ENCODE peak calls at places on chromosomes 16 and 17, in nine cellular contexts. One of them, this sample, is unnamed.

GRCh38 chr16:2895813-2896212 is 12.8 kb downstream of the FLYWCH2 start:
- DNase-seq in thyroid gland: no peak
- DNase-seq in K562: no peak
- DNase-seq in PC-3: no peak
- DNase-seq in body of pancreas: no peak
- DNase-seq in WTC11: no peak
- DNase-seq in glutamatergic neuron: no peak
- DNase-seq in lower leg skin: no peak
- DNase-seq in DND-41: no peak
- DNase-seq in this sample: no peak

GRCh38 chr17:43851744-43852143 is 4.8 kb downstream of the CD300LG start:
- DNase-seq in thyroid gland: no peak
- DNase-seq in K562: peak; percentile 21
- DNase-seq in PC-3: no peak
- DNase-seq in body of pancreas: no peak
- DNase-seq in WTC11: no peak
- DNase-seq in glutamatergic neuron: no peak
- DNase-seq in lower leg skin: no peak
- DNase-seq in DND-41: no peak
- DNase-seq in this sample: no peak

GRCh38 chr17:32976131-32976530 is 15.5 kb upstream of the SPACA3 start:
- DNase-seq in thyroid gland: no peak
- DNase-seq in K562: no peak
- DNase-seq in PC-3: no peak
- DNase-seq in body of pancreas: peak; percentile 65
- DNase-seq in WTC11: no peak
- DNase-seq in glutamatergic neuron: no peak
- DNase-seq in lower leg skin: peak; percentile 21
- DNase-seq in DND-41: no peak
- DNase-seq in this sample: no peak

GRCh38 chr16:11497851-11498289 is 88.8 kb downstream of the LITAF start:
- DNase-seq in thyroid gland: peak; percentile 49
- DNase-seq in K562: peak; percentile 43
- DNase-seq in PC-3: no peak
- DNase-seq in body of pancreas: no peak
- DNase-seq in WTC11: no peak
- DNase-seq in glutamatergic neuron: no peak
- DNase-seq in lower leg skin: no peak
- DNase-seq in DND-41: peak; percentile 16
- DNase-seq in this sample: no peak

GRCh38 chr16:78762222-78762621 is 662.8 kb downstream of the WWOX start:
- DNase-seq in thyroid gland: no peak
- DNase-seq in K562: no peak
- DNase-seq in PC-3: no peak
- DNase-seq in body of pancreas: no peak
- DNase-seq in WTC11: no peak
- DNase-seq in glutamatergic neuron: no peak
- DNase-seq in lower leg skin: no peak
- DNase-seq in DND-41: no peak
- DNase-seq in this sample: no peak

GRCh38 chr16:20744922-20745440 is 3.4 kb upstream of the THUMPD1 start:
- DNase-seq in thyroid gland: no peak
- DNase-seq in K562: peak; percentile 89
- DNase-seq in PC-3: no peak
- DNase-seq in body of pancreas: no peak
- DNase-seq in WTC11: no peak
- DNase-seq in glutamatergic neuron: no peak
- DNase-seq in lower leg skin: no peak
- DNase-seq in DND-41: no peak
- DNase-seq in this sample: no peak

GRCh38 chr17:76734080-76734840 is 2.9 kb downstream of the SRSF2 start:
- DNase-seq in thyroid gland: no peak
- DNase-seq in K562: peak; percentile 47
- DNase-seq in PC-3: no peak
- DNase-seq in body of pancreas: no peak
- DNase-seq in WTC11: no peak
- DNase-seq in glutamatergic neuron: no peak
- DNase-seq in lower leg skin: no peak
- DNase-seq in DND-41: peak; percentile 34
- DNase-seq in this sample: no peak

GRCh38 chr16:67927131-67927941 is 4.3 kb downstream of the CTRL start:
- DNase-seq in thyroid gland: no peak
- DNase-seq in K562: no peak
- DNase-seq in PC-3: no peak
- DNase-seq in body of pancreas: peak; percentile 55
- DNase-seq in WTC11: no peak
- DNase-seq in glutamatergic neuron: no peak
- DNase-seq in lower leg skin: no peak
- DNase-seq in DND-41: no peak
- DNase-seq in this sample: no peak

GRCh38 chr16:17368951-17369350 is 101.8 kb downstream of the XYLT1 start:
- DNase-seq in thyroid gland: no peak
- DNase-seq in K562: no peak
- DNase-seq in PC-3: no peak
- DNase-seq in body of pancreas: no peak
- DNase-seq in WTC11: no peak
- DNase-seq in glutamatergic neuron: no peak
- DNase-seq in lower leg skin: no peak
- DNase-seq in DND-41: no peak
- DNase-seq in this sample: no peak

GRCh38 chr17:7405882-7406825 is 1.5 kb upstream of the NLGN2 start:
- DNase-seq in thyroid gland: no peak
- DNase-seq in K562: no peak
- DNase-seq in PC-3: no peak
- DNase-seq in body of pancreas: no peak
- DNase-seq in WTC11: no peak
- DNase-seq in glutamatergic neuron: peak; percentile 35
- DNase-seq in lower leg skin: no peak
- DNase-seq in DND-41: no peak
- DNase-seq in this sample: no peak

GRCh38 chr17:30005709-30006320 is 64.4 kb downstream of the EFCAB5 start:
- DNase-seq in thyroid gland: no peak
- DNase-seq in K562: peak; percentile 19
- DNase-seq in PC-3: peak; percentile 25
- DNase-seq in body of pancreas: no peak
- DNase-seq in WTC11: no peak
- DNase-seq in glutamatergic neuron: no peak
- DNase-seq in lower leg skin: no peak
- DNase-seq in DND-41: no peak
- DNase-seq in this sample: no peak

GRCh38 chr17:29149431-29150064 is 30.6 kb downstream of the MYO18A start:
- DNase-seq in thyroid gland: peak; percentile 37
- DNase-seq in K562: no peak
- DNase-seq in PC-3: no peak
- DNase-seq in body of pancreas: no peak
- DNase-seq in WTC11: no peak
- DNase-seq in glutamatergic neuron: peak; percentile 76
- DNase-seq in lower leg skin: no peak
- DNase-seq in DND-41: no peak
- DNase-seq in this sample: peak; percentile 70

GRCh38 chr17:7586673-7587419 is 3.0 kb downstream of the SOX15 start:
- DNase-seq in thyroid gland: no peak
- DNase-seq in K562: peak; percentile 87
- DNase-seq in PC-3: peak; percentile 19
- DNase-seq in body of pancreas: no peak
- DNase-seq in WTC11: peak; percentile 45
- DNase-seq in glutamatergic neuron: no peak
- DNase-seq in lower leg skin: no peak
- DNase-seq in DND-41: no peak
- DNase-seq in this sample: no peak

GRCh38 chr17:42472709-42473521 is 14.2 kb downstream of the ATP6V0A1 start:
- DNase-seq in thyroid gland: no peak
- DNase-seq in K562: no peak
- DNase-seq in PC-3: no peak
- DNase-seq in body of pancreas: no peak
- DNase-seq in WTC11: no peak
- DNase-seq in glutamatergic neuron: no peak
- DNase-seq in lower leg skin: no peak
- DNase-seq in DND-41: no peak
- DNase-seq in this sample: no peak

GRCh38 chr16:54488729-54489128 is 202.1 kb upstream of the IRX3 start:
- DNase-seq in thyroid gland: no peak
- DNase-seq in K562: no peak
- DNase-seq in PC-3: no peak
- DNase-seq in body of pancreas: no peak
- DNase-seq in WTC11: no peak
- DNase-seq in glutamatergic neuron: no peak
- DNase-seq in lower leg skin: no peak
- DNase-seq in DND-41: no peak
- DNase-seq in this sample: no peak

GRCh38 chr17:55458977-55459376 is 37.3 kb upstream of the MMD start:
- DNase-seq in thyroid gland: no peak
- DNase-seq in K562: no peak
- DNase-seq in PC-3: peak; percentile 95
- DNase-seq in body of pancreas: no peak
- DNase-seq in WTC11: no peak
- DNase-seq in glutamatergic neuron: no peak
- DNase-seq in lower leg skin: no peak
- DNase-seq in DND-41: no peak
- DNase-seq in this sample: peak; percentile 48

GRCh38 chr16:76222853-76223252 is 54.3 kb upstream of the CNTNAP4 start:
- DNase-seq in thyroid gland: no peak
- DNase-seq in K562: no peak
- DNase-seq in PC-3: no peak
- DNase-seq in body of pancreas: no peak
- DNase-seq in WTC11: no peak
- DNase-seq in glutamatergic neuron: no peak
- DNase-seq in lower leg skin: no peak
- DNase-seq in DND-41: no peak
- DNase-seq in this sample: no peak

GRCh38 chr16:53502331-53503269 is at the start of gene AKTIP:
- DNase-seq in thyroid gland: peak; percentile 80
- DNase-seq in K562: peak; percentile 22
- DNase-seq in PC-3: peak; percentile 54
- DNase-seq in body of pancreas: peak; percentile 85
- DNase-seq in WTC11: peak; percentile 67
- DNase-seq in glutamatergic neuron: peak; percentile 44
- DNase-seq in lower leg skin: peak; percentile 93
- DNase-seq in DND-41: peak; percentile 25
- DNase-seq in this sample: peak; percentile 67

GRCh38 chr17:81252336-81253329 is 13.5 kb downstream of the NDUFAF8 start:
- DNase-seq in thyroid gland: no peak
- DNase-seq in K562: no peak
- DNase-seq in PC-3: no peak
- DNase-seq in body of pancreas: no peak
- DNase-seq in WTC11: no peak
- DNase-seq in glutamatergic neuron: peak; percentile 43
- DNase-seq in lower leg skin: no peak
- DNase-seq in DND-41: no peak
- DNase-seq in this sample: no peak

GRCh38 chr16:75340715-75341500 is 89.5 kb upstream of the BCAR1 start:
- DNase-seq in thyroid gland: no peak
- DNase-seq in K562: no peak
- DNase-seq in PC-3: peak; percentile 21
- DNase-seq in body of pancreas: no peak
- DNase-seq in WTC11: no peak
- DNase-seq in glutamatergic neuron: no peak
- DNase-seq in lower leg skin: no peak
- DNase-seq in DND-41: no peak
- DNase-seq in this sample: no peak

GRCh38 chr16:11149011-11149616 is 106.9 kb downstream of the SOCS1 start:
- DNase-seq in thyroid gland: no peak
- DNase-seq in K562: peak; percentile 92
- DNase-seq in PC-3: no peak
- DNase-seq in body of pancreas: no peak
- DNase-seq in WTC11: no peak
- DNase-seq in glutamatergic neuron: peak; percentile 72
- DNase-seq in lower leg skin: no peak
- DNase-seq in DND-41: no peak
- DNase-seq in this sample: no peak

GRCh38 chr17:74118504-74118903 is 85.0 kb upstream of the RPL38 start:
- DNase-seq in thyroid gland: no peak
- DNase-seq in K562: no peak
- DNase-seq in PC-3: no peak
- DNase-seq in body of pancreas: no peak
- DNase-seq in WTC11: peak; percentile 79
- DNase-seq in glutamatergic neuron: peak; percentile 70
- DNase-seq in lower leg skin: peak; percentile 76
- DNase-seq in DND-41: no peak
- DNase-seq in this sample: no peak
- TF ChIP-seq CTCF in thyroid gland: no peak
- TF ChIP-seq CTCF in K562: peak; percentile 23
- TF ChIP-seq CTCF in PC-3: peak; percentile 34
- TF ChIP-seq CTCF in body of pancreas: no peak
- TF ChIP-seq CTCF in WTC11: peak; percentile 27
- TF ChIP-seq CTCF in glutamatergic neuron: peak; percentile 44
- TF ChIP-seq CTCF in lower leg skin: no peak
- TF ChIP-seq CTCF in DND-41: no peak
- TF ChIP-seq CTCF in this sample: no peak

GRCh38 chr16:87702325-87702811 is 63.4 kb downstream of the KLHDC4 start:
- DNase-seq in thyroid gland: no peak
- DNase-seq in K562: peak; percentile 34
- DNase-seq in PC-3: no peak
- DNase-seq in body of pancreas: no peak
- DNase-seq in WTC11: peak; percentile 74
- DNase-seq in glutamatergic neuron: peak; percentile 80
- DNase-seq in lower leg skin: no peak
- DNase-seq in DND-41: no peak
- DNase-seq in this sample: peak; percentile 93
- TF ChIP-seq CTCF in thyroid gland: no peak
- TF ChIP-seq CTCF in K562: peak; percentile 47
- TF ChIP-seq CTCF in PC-3: peak; percentile 51
- TF ChIP-seq CTCF in body of pancreas: no peak
- TF ChIP-seq CTCF in WTC11: peak; percentile 39
- TF ChIP-seq CTCF in glutamatergic neuron: peak; percentile 67
- TF ChIP-seq CTCF in lower leg skin: no peak
- TF ChIP-seq CTCF in DND-41: no peak
- TF ChIP-seq CTCF in this sample: peak; percentile 70

DNA sequence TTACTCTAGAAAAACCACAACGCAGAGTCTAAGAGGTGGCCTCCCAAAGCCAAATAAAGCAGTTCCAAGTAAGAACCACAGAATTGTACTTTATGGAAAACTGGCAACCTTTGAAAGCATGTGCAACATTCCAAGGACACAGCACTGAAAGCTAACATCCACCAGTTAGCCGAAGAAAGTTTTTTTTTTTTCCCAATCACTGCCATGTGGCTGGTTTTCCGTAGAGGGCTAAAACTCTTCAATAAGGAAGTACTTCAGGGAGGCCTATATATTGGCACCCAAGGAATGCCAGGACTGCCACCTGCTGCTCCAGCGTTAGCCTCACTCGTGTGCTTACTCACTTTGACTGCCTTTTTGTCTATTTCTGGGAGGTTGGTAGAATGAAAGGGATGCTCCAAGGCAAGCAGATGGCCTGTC is 25.2 kb downstream of the CEP95 start:
- DNase-seq in thyroid gland: no peak
- DNase-seq in K562: no peak
- DNase-seq in PC-3: peak; percentile 34
- DNase-seq in body of pancreas: no peak
- DNase-seq in WTC11: no peak
- DNase-seq in glutamatergic neuron: no peak
- DNase-seq in lower leg skin: no peak
- DNase-seq in DND-41: no peak
- DNase-seq in this sample: no peak
- TF ChIP-seq CTCF in thyroid gland: no peak
- TF ChIP-seq CTCF in K562: no peak
- TF ChIP-seq CTCF in PC-3: no peak
- TF ChIP-seq CTCF in body of pancreas: no peak
- TF ChIP-seq CTCF in WTC11: no peak
- TF ChIP-seq CTCF in glutamatergic neuron: no peak
- TF ChIP-seq CTCF in lower leg skin: no peak
- TF ChIP-seq CTCF in DND-41: no peak
- TF ChIP-seq CTCF in this sample: no peak

GRCh38 chr17:59899099-59899498 is 6.2 kb downstream of the RPS6KB1 start:
- DNase-seq in thyroid gland: no peak
- DNase-seq in K562: peak; percentile 66
- DNase-seq in PC-3: no peak
- DNase-seq in body of pancreas: no peak
- DNase-seq in WTC11: no peak
- DNase-seq in glutamatergic neuron: no peak
- DNase-seq in lower leg skin: no peak
- DNase-seq in DND-41: peak; percentile 10
- DNase-seq in this sample: no peak
- TF ChIP-seq CTCF in thyroid gland: peak; percentile 34
- TF ChIP-seq CTCF in K562: peak; percentile 63
- TF ChIP-seq CTCF in PC-3: no peak
- TF ChIP-seq CTCF in body of pancreas: peak; percentile 71
- TF ChIP-seq CTCF in WTC11: no peak
- TF ChIP-seq CTCF in glutamatergic neuron: no peak
- TF ChIP-seq CTCF in lower leg skin: no peak
- TF ChIP-seq CTCF in DND-41: peak; percentile 58
- TF ChIP-seq CTCF in this sample: no peak

This sample was measured in GM13977.